ENCODE peak calls at places on chromosomes 16 and 17, in ten cellular contexts. J, E, A, I, Y, L, Q, M, D and S are unnamed samples.

GRCh38 chr17:35875439-35876139 is 4.6 kb downstream of the CCL5 start:
- DNase-seq in J (no peak), E (no peak), A (no peak), I (no peak), Y (peak), L (no peak), Q (no peak), M (no peak), D (no peak), S (no peak)

GRCh38 chr16:8718753-8719386 is 44.5 kb downstream of the ABAT start:
- DNase-seq in J (no peak), E (no peak), A (no peak), I (no peak), Y (no peak), L (no peak), Q (no peak), M (no peak), D (no peak), S (no peak)

GRCh38 chr16:30875881-30876791 is 17.7 kb downstream of the BCL7C start:
- DNase-seq in J (no peak), E (no peak), A (peak), I (no peak), Y (no peak), L (no peak), Q (no peak), M (peak), D (peak), S (peak)

GRCh38 chr16:79163666-79164377 is 436.7 kb downstream of the MAF start:
- DNase-seq in J (no peak), E (no peak), A (peak), I (no peak), Y (no peak), L (no peak), Q (no peak), M (peak), D (no peak), S (no peak)

GRCh38 chr16:47358816-47359215 is 102.0 kb downstream of the ITFG1 start:
- DNase-seq in J (no peak), E (no peak), A (peak), I (no peak), Y (no peak), L (no peak), Q (peak), M (no peak), D (no peak), S (no peak)

GRCh38 chr17:3512512-3513171 is 36.8 kb downstream of the ASPA start:
- DNase-seq in J (no peak), E (peak), A (no peak), I (peak), Y (no peak), L (peak), Q (no peak), M (peak), D (peak), S (peak)

GRCh38 chr17:81977211-81978091 is at the start of gene ASPSCR1:
- DNase-seq in J (peak), E (peak), A (peak), I (peak), Y (peak), L (peak), Q (peak), M (peak), D (peak), S (peak)

GRCh38 chr17:80101946-80102706 is 745 bp downstream of the GAA start:
- DNase-seq in J (no peak), E (peak), A (peak), I (no peak), Y (peak), L (no peak), Q (no peak), M (no peak), D (peak), S (no peak)

GRCh38 chr17:77320046-77320445 is 179.3 kb downstream of the SEC14L1 start:
- DNase-seq in J (peak), E (no peak), A (peak), I (no peak), Y (no peak), L (no peak), Q (no peak), M (peak), D (no peak), S (no peak)

GRCh38 chr17:20987511-20987910 is 55.3 kb downstream of the USP22 start:
- DNase-seq in J (no peak), E (peak), A (no peak), I (no peak), Y (no peak), L (no peak), Q (no peak), M (no peak), D (no peak), S (no peak)

GRCh38 chr16:14640538-14640937 is 7.8 kb downstream of the BFAR start:
- DNase-seq in J (no peak), E (no peak), A (no peak), I (no peak), Y (no peak), L (no peak), Q (no peak), M (peak), D (no peak), S (no peak)

GRCh38 chr17:31525801-31526549 is 134.5 kb downstream of the RAB11FIP4 start:
- DNase-seq in J (peak), E (no peak), A (peak), I (no peak), Y (no peak), L (peak), Q (peak), M (no peak), D (peak), S (no peak)

GRCh38 chr17:75454193-75454592 is 2.2 kb upstream of the TMEM94 start:
- DNase-seq in J (no peak), E (no peak), A (no peak), I (no peak), Y (no peak), L (no peak), Q (no peak), M (no peak), D (no peak), S (no peak)

GRCh38 chr16:65702707-65703402 is 581.0 kb upstream of the CDH11 start:
- DNase-seq in J (no peak), E (no peak), A (no peak), I (no peak), Y (no peak), L (no peak), Q (no peak), M (no peak), D (no peak), S (no peak)

GRCh38 chr17:74779948-74780400 is 3.8 kb upstream of the NAT9 start:
- DNase-seq in J (no peak), E (peak), A (no peak), I (no peak), Y (no peak), L (no peak), Q (no peak), M (peak), D (no peak), S (no peak)

GRCh38 chr17:19812407-19812806 is 55.3 kb downstream of the ULK2 start:
- DNase-seq in J (no peak), E (no peak), A (peak), I (no peak), Y (peak), L (no peak), Q (peak), M (no peak), D (no peak), S (no peak)

GRCh38 chr17:32125848-32126153 is 16.5 kb upstream of the RHOT1 start:
- DNase-seq in J (no peak), E (no peak), A (no peak), I (no peak), Y (no peak), L (no peak), Q (no peak), M (no peak), D (no peak), S (no peak)

GRCh38 chr17:17393976-17394375 is 82.8 kb upstream of the MED9 start:
- DNase-seq in J (no peak), E (peak), A (no peak), I (no peak), Y (no peak), L (no peak), Q (no peak), M (no peak), D (no peak), S (no peak)

GRCh38 chr16:85986931-85987749 is 88.2 kb downstream of the IRF8 start:
- DNase-seq in J (peak), E (no peak), A (peak), I (no peak), Y (no peak), L (peak), Q (no peak), M (peak), D (peak), S (no peak)

GRCh38 chr17:43645765-43646481 is 15.8 kb downstream of the MEOX1 start:
- DNase-seq in J (no peak), E (peak), A (peak), I (no peak), Y (peak), L (peak), Q (no peak), M (peak), D (peak), S (no peak)

GRCh38 chr17:45229681-45230409 is 8.2 kb downstream of the FMNL1 start:
- DNase-seq in J (no peak), E (peak), A (no peak), I (no peak), Y (no peak), L (no peak), Q (no peak), M (peak), D (no peak), S (no peak)

GRCh38 chr17:49254066-49254465 is 23.5 kb upstream of the PHOSPHO1 start:
- DNase-seq in J (peak), E (no peak), A (no peak), I (no peak), Y (no peak), L (no peak), Q (no peak), M (no peak), D (no peak), S (no peak)

GRCh38 chr16:24771779-24772157 is 42.3 kb downstream of the TNRC6A start:
- DNase-seq in J (no peak), E (no peak), A (peak), I (no peak), Y (no peak), L (no peak), Q (no peak), M (no peak), D (no peak), S (no peak)
- H3K27ac ChIP-seq in J (no peak), E (peak), A (no peak), I (no peak), Y (no peak), L (no peak), Q (no peak), M (no peak), D (no peak), S (no peak)

DNA sequence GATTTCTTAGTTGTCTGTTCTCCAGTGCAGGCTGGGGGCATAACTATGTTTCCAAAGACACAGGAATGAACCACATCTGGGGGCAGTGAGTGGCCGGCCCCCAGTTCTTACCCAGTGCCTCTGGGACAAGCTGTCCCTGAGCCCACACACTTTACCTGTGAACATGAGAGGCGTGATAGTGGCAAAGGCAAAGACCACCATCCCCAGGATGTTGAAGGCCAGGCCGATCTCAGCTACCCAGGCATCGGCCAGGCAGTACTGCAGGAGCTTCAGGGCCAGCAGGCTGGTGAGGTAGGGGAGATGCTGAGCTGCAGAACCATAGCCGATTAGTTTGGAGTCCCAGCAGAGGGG is 1.6 kb downstream of the SLC46A1 start:
- DNase-seq in J (no peak), E (no peak), A (no peak), I (no peak), Y (no peak), L (no peak), Q (no peak), M (no peak), D (no peak), S (no peak)
- H3K27ac ChIP-seq in J (no peak), E (no peak), A (no peak), I (peak), Y (no peak), L (no peak), Q (no peak), M (no peak), D (no peak), S (peak)

DNA sequence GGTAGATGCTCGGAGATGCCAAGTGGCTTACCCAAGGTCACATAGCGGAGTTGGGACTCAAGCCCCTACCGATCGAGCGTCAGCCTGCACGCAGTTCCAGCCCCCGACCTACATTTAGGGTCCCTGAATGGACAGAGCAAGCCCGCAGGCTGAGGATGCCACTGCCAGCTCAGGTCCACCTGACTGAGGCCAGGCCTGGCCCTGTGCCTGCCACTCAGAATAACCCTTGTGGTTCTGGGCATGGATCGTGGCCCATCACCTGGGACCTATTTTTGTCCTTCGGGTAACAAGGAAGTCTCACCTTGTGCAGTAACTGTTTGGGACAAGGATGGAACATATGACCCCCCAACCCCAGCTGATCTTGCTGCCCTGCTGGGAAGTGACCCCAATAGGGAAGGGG is 17.1 kb downstream of the CDH16 start:
- DNase-seq in J (no peak), E (peak), A (no peak), I (no peak), Y (no peak), L (no peak), Q (no peak), M (no peak), D (no peak), S (no peak)
- H3K27ac ChIP-seq in J (no peak), E (peak), A (no peak), I (peak), Y (no peak), L (no peak), Q (no peak), M (peak), D (no peak), S (no peak)

DNA sequence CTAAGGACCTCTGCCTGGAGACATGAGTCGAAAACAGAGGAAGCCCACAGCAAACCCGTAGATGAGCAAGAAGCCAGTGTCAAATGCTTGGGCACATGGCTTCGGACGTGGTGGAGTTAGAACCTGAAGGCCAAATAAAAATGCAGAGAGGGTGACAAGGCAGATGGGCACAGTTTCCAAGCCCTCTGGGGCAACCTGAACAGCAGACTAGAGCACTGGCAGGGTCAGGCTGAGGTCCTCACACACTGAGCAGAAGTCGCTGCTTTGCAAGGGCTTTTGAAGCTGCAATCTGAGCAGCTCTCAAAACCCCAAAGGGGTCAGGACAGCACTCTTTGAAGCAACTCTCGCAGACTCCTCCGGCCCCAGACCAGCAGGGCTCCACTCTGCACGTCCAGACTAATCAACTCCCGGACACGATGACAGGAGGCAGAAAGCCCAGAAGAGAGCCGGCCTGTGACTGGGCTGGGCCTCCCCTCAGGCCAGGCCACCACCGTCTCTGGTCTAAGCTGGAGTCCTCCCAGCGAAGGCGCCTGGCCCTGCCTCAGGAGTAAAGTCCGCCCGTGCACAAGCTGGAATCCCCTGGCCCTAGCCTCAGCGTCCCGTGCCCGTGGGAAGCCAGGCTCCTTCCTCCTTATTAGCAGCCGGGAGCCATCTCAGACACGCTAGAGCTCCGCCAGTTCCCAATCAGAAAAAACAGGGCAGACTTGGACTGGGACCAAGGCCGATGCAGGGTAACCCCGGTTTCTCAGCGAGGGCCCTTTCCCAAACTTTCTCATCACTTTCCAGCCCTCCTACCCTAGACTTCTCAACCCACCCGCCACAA is 924 bp downstream of the SMARCD2 start:
- DNase-seq in J (no peak), E (peak), A (peak), I (peak), Y (peak), L (peak), Q (no peak), M (peak), D (peak), S (no peak)
- H3K27ac ChIP-seq in J (no peak), E (peak), A (peak), I (peak), Y (peak), L (peak), Q (peak), M (peak), D (peak), S (peak)

DNA sequence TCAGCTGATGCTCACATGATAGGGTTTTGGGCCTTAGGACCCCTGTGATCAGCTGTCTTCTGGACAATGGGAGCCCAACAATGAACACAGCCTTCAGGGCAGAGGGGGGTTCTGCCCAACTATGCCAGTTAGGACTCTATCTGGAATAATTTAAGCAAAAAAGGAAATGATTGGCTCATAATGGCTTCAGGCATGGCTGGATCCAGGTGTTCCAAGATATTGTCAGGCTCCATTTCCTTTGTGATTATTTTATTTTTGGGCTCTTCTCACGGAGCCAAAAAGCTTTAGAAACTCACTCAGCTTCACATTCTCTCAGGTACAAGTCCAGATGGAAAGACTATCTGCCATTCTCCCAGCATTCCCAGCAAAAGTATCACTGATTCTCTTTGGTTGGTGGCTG is 2.9 kb upstream of the MT2A start:
- DNase-seq in J (no peak), E (no peak), A (no peak), I (no peak), Y (no peak), L (no peak), Q (no peak), M (no peak), D (no peak), S (no peak)
- H3K27ac ChIP-seq in J (no peak), E (peak), A (peak), I (peak), Y (peak), L (no peak), Q (peak), M (peak), D (no peak), S (peak)

GRCh38 chr16:88392111-88392510 is 9.4 kb downstream of the ZNF469 start:
- DNase-seq in J (no peak), E (no peak), A (no peak), I (no peak), Y (no peak), L (no peak), Q (no peak), M (no peak), D (no peak), S (no peak)
- H3K27ac ChIP-seq in J (no peak), E (peak), A (no peak), I (no peak), Y (no peak), L (no peak), Q (no peak), M (no peak), D (no peak), S (no peak)

GRCh38 chr16:89095401-89095974 is 1.8 kb downstream of the ACSF3 start:
- DNase-seq in J (no peak), E (no peak), A (no peak), I (no peak), Y (no peak), L (no peak), Q (no peak), M (no peak), D (no peak), S (no peak)
- H3K27ac ChIP-seq in J (no peak), E (no peak), A (no peak), I (no peak), Y (no peak), L (no peak), Q (no peak), M (no peak), D (no peak), S (no peak)

GRCh38 chr17:62967111-62967449 is 1.0 kb downstream of the TANC2 start:
- DNase-seq in J (no peak), E (no peak), A (no peak), I (no peak), Y (no peak), L (no peak), Q (no peak), M (no peak), D (no peak), S (no peak)
- H3K27ac ChIP-seq in J (no peak), E (no peak), A (peak), I (peak), Y (no peak), L (no peak), Q (peak), M (no peak), D (no peak), S (peak)